ENCODE peak calls at places on chromosomes 3 and 15, in eight cellular contexts. R is GM12864, T is AG09309, O is iPS DF 6.9, P is NCI-H146, K is A172, Q is neuronal stem cell, X is upper lobe of right lung. J is an unnamed sample.

GRCh38 chr15:97728791-97729190 is 231.7 kb upstream of the ARRDC4 start:
- DNase-seq in R (no peak), T (no peak), O (no peak), P (no peak), K (no peak), Q (peak; percentile 62), X (no peak), J (no peak)

GRCh38 chr3:188286087-188286513 is 132.1 kb downstream of the LPP start:
- DNase-seq in R (no peak), T (peak; percentile 99), O (no peak), P (no peak), K (peak; percentile 99), Q (no peak), X (no peak), J (peak; percentile 89)

GRCh38 chr3:179446501-179446900 is 4.8 kb downstream of the GNB4 start:
- DNase-seq in R (no peak), T (no peak), O (no peak), P (peak; percentile 8), K (peak; percentile 35), Q (no peak), X (no peak), J (no peak)

GRCh38 chr15:89654311-89654761 is 931 bp downstream of the KIF7 start:
- DNase-seq in R (no peak), T (peak; percentile 13), O (no peak), P (no peak), K (no peak), Q (no peak), X (no peak), J (no peak)

GRCh38 chr3:182570934-182571594 is 222.2 kb upstream of the ATP11B start:
- DNase-seq in R (no peak), T (no peak), O (no peak), P (no peak), K (no peak), Q (no peak), X (no peak), J (no peak)

GRCh38 chr3:43259626-43260025 is 26.7 kb upstream of the SNRK start:
- DNase-seq in R (no peak), T (no peak), O (no peak), P (no peak), K (peak; percentile 37), Q (no peak), X (no peak), J (no peak)

GRCh38 chr15:57500979-57501576 is 90.6 kb upstream of the MYZAP start:
- DNase-seq in R (no peak), T (no peak), O (no peak), P (no peak), K (peak; percentile 48), Q (no peak), X (no peak), J (no peak)

GRCh38 chr3:52001443-52001974 is 5.8 kb upstream of the RPL29 start:
- DNase-seq in R (peak; percentile 42), T (no peak), O (peak; percentile 90), P (peak; percentile 76), K (peak; percentile 48), Q (peak; percentile 90), X (peak; percentile 86), J (no peak)

GRCh38 chr3:170038434-170039110 is 777 bp downstream of the GPR160 start:
- DNase-seq in R (no peak), T (no peak), O (no peak), P (peak; percentile 72), K (no peak), Q (no peak), X (peak; percentile 83), J (no peak)

J was measured in AG09319.